ENCODE peak calls at places on chromosomes 13 and 19, in seven cellular contexts. One of them, this sample, is unnamed.

GRCh38 chr13:31880849-31881494 is 141.6 kb downstream of the RXFP2 start:
- DNase-seq in HS-27A: no peak
- DNase-seq in nephron progenitor cell: no peak
- DNase-seq in A549: no peak
- DNase-seq in AG04450: no peak
- DNase-seq in Peyer's patch: no peak
- DNase-seq in heart left ventricle: no peak
- DNase-seq in this sample: no peak

GRCh38 chr13:80881495-80882482 is 540.9 kb upstream of the SPRY2 start:
- DNase-seq in HS-27A: no peak
- DNase-seq in nephron progenitor cell: no peak
- DNase-seq in A549: no peak
- DNase-seq in AG04450: no peak
- DNase-seq in Peyer's patch: no peak
- DNase-seq in heart left ventricle: no peak
- DNase-seq in this sample: no peak

GRCh38 chr19:2428756-2429711 is 1.6 kb upstream of the TIMM13 start:
- DNase-seq in HS-27A: no peak
- DNase-seq in nephron progenitor cell: no peak
- DNase-seq in A549: no peak
- DNase-seq in AG04450: no peak
- DNase-seq in Peyer's patch: peak
- DNase-seq in heart left ventricle: no peak
- DNase-seq in this sample: no peak

GRCh38 chr19:871446-872265 is 12.2 kb downstream of the CFD start:
- DNase-seq in HS-27A: no peak
- DNase-seq in nephron progenitor cell: no peak
- DNase-seq in A549: no peak
- DNase-seq in AG04450: no peak
- DNase-seq in Peyer's patch: no peak
- DNase-seq in heart left ventricle: no peak
- DNase-seq in this sample: peak

GRCh38 chr19:4144666-4145261 is 8.7 kb upstream of the CREB3L3 start:
- DNase-seq in HS-27A: no peak
- DNase-seq in nephron progenitor cell: no peak
- DNase-seq in A549: peak
- DNase-seq in AG04450: no peak
- DNase-seq in Peyer's patch: peak
- DNase-seq in heart left ventricle: peak
- DNase-seq in this sample: no peak

GRCh38 chr13:113744197-113745000 is 14.6 kb upstream of the TMEM255B start:
- DNase-seq in HS-27A: no peak
- DNase-seq in nephron progenitor cell: no peak
- DNase-seq in A549: no peak
- DNase-seq in AG04450: no peak
- DNase-seq in Peyer's patch: peak
- DNase-seq in heart left ventricle: no peak
- DNase-seq in this sample: no peak

GRCh38 chr19:7460562-7460966 is 28.3 kb downstream of the PEX11G start:
- DNase-seq in HS-27A: peak
- DNase-seq in nephron progenitor cell: no peak
- DNase-seq in A549: no peak
- DNase-seq in AG04450: no peak
- DNase-seq in Peyer's patch: no peak
- DNase-seq in heart left ventricle: no peak
- DNase-seq in this sample: no peak

GRCh38 chr19:27679399-27679798 is 1533.6 kb downstream of the UQCRFS1 start:
- DNase-seq in HS-27A: no peak
- DNase-seq in nephron progenitor cell: no peak
- DNase-seq in A549: no peak
- DNase-seq in AG04450: no peak
- DNase-seq in Peyer's patch: no peak
- DNase-seq in heart left ventricle: no peak
- DNase-seq in this sample: no peak

GRCh38 chr13:41740479-41740878 is 220.4 kb downstream of the VWA8 start:
- DNase-seq in HS-27A: no peak
- DNase-seq in nephron progenitor cell: no peak
- DNase-seq in A549: no peak
- DNase-seq in AG04450: no peak
- DNase-seq in Peyer's patch: no peak
- DNase-seq in heart left ventricle: no peak
- DNase-seq in this sample: no peak

GRCh38 chr13:24220086-24220703 is 59.7 kb downstream of the SPATA13 start:
- DNase-seq in HS-27A: peak
- DNase-seq in nephron progenitor cell: peak
- DNase-seq in A549: peak
- DNase-seq in AG04450: peak
- DNase-seq in Peyer's patch: no peak
- DNase-seq in heart left ventricle: no peak
- DNase-seq in this sample: no peak

This sample was measured in T1000.